ENCODE peak calls at places on chromosomes 3 and 15, in ten cellular contexts. One of them, this sample, is unnamed.
A peak's percentile ranks its signal among the peaks of the same experiment; 100 is the strongest.

GRCh38 chr15:89442671-89443307 is 53.6 kb downstream of the RHCG start:
- DNase-seq in SW480: peak; percentile 26
- DNase-seq in left kidney: peak; percentile 71
- DNase-seq in KBM-7: peak; percentile 63
- DNase-seq in stimulated activated CD4-positive, alpha-beta T cell treated with anti-CD3 and anti-CD28 coated beads, Interleukin-1b, Interleukin-23, amount 100 ng/mL, for 48 hours: peak; percentile 60
- DNase-seq in CD4-positive, CD25-positive, alpha-beta regulatory T cell: peak; percentile 39
- DNase-seq in AG04450: no peak
- DNase-seq in fibroblast of lung: peak; percentile 20
- DNase-seq in stimulated activated CD8-positive, alpha-beta memory T cell treated with anti-CD3 and anti-CD28 coated beads, Interleukin-15, amount 100 ng/mL, for 24 hours: peak; percentile 26
- DNase-seq in CD8-positive, alpha-beta memory T cell: no peak
- DNase-seq in this sample: peak; percentile 72

GRCh38 chr3:34218706-34219105 is 420.3 kb downstream of the PDCD6IP start:
- DNase-seq in SW480: no peak
- DNase-seq in KBM-7: no peak
- DNase-seq in CD8-positive, alpha-beta memory T cell: no peak
- DNase-seq in stimulated activated CD4-positive, alpha-beta T cell treated with anti-CD3 and anti-CD28 coated beads, Interleukin-1b, Interleukin-23, amount 100 ng/mL, for 48 hours: no peak
- DNase-seq in AG04450: no peak
- DNase-seq in stimulated activated CD8-positive, alpha-beta memory T cell treated with anti-CD3 and anti-CD28 coated beads, Interleukin-15, amount 100 ng/mL, for 24 hours: no peak
- DNase-seq in fibroblast of lung: no peak
- DNase-seq in CD4-positive, CD25-positive, alpha-beta regulatory T cell: no peak
- DNase-seq in left kidney: no peak
- DNase-seq in this sample: no peak

GRCh38 chr3:148131990-148132638 is 565.6 kb upstream of the AGTR1 start:
- DNase-seq in left kidney: no peak
- DNase-seq in CD4-positive, CD25-positive, alpha-beta regulatory T cell: no peak
- DNase-seq in CD8-positive, alpha-beta memory T cell: no peak
- DNase-seq in SW480: peak; percentile 3
- DNase-seq in AG04450: no peak
- DNase-seq in fibroblast of lung: no peak
- DNase-seq in KBM-7: no peak
- DNase-seq in stimulated activated CD4-positive, alpha-beta T cell treated with anti-CD3 and anti-CD28 coated beads, Interleukin-1b, Interleukin-23, amount 100 ng/mL, for 48 hours: no peak
- DNase-seq in stimulated activated CD8-positive, alpha-beta memory T cell treated with anti-CD3 and anti-CD28 coated beads, Interleukin-15, amount 100 ng/mL, for 24 hours: no peak
- DNase-seq in this sample: no peak

GRCh38 chr3:51099794-51100542 is 285.1 kb upstream of the MANF start:
- DNase-seq in KBM-7: peak; percentile 70
- DNase-seq in CD8-positive, alpha-beta memory T cell: no peak
- DNase-seq in left kidney: peak; percentile 86
- DNase-seq in fibroblast of lung: peak; percentile 62
- DNase-seq in SW480: peak; percentile 66
- DNase-seq in CD4-positive, CD25-positive, alpha-beta regulatory T cell: peak; percentile 35
- DNase-seq in stimulated activated CD8-positive, alpha-beta memory T cell treated with anti-CD3 and anti-CD28 coated beads, Interleukin-15, amount 100 ng/mL, for 24 hours: no peak
- DNase-seq in AG04450: peak; percentile 18
- DNase-seq in stimulated activated CD4-positive, alpha-beta T cell treated with anti-CD3 and anti-CD28 coated beads, Interleukin-1b, Interleukin-23, amount 100 ng/mL, for 48 hours: no peak
- DNase-seq in this sample: peak; percentile 78

GRCh38 chr3:152350139-152350538 is 81.4 kb downstream of the MBNL1 start:
- DNase-seq in KBM-7: no peak
- DNase-seq in left kidney: no peak
- DNase-seq in fibroblast of lung: no peak
- DNase-seq in stimulated activated CD8-positive, alpha-beta memory T cell treated with anti-CD3 and anti-CD28 coated beads, Interleukin-15, amount 100 ng/mL, for 24 hours: no peak
- DNase-seq in CD8-positive, alpha-beta memory T cell: no peak
- DNase-seq in SW480: no peak
- DNase-seq in CD4-positive, CD25-positive, alpha-beta regulatory T cell: no peak
- DNase-seq in stimulated activated CD4-positive, alpha-beta T cell treated with anti-CD3 and anti-CD28 coated beads, Interleukin-1b, Interleukin-23, amount 100 ng/mL, for 48 hours: no peak
- DNase-seq in AG04450: no peak
- DNase-seq in this sample: no peak

GRCh38 chr3:141938011-141938350 is 61.5 kb downstream of the ATP1B3 start:
- DNase-seq in fibroblast of lung: no peak
- DNase-seq in AG04450: no peak
- DNase-seq in CD8-positive, alpha-beta memory T cell: no peak
- DNase-seq in CD4-positive, CD25-positive, alpha-beta regulatory T cell: no peak
- DNase-seq in left kidney: no peak
- DNase-seq in stimulated activated CD8-positive, alpha-beta memory T cell treated with anti-CD3 and anti-CD28 coated beads, Interleukin-15, amount 100 ng/mL, for 24 hours: no peak
- DNase-seq in stimulated activated CD4-positive, alpha-beta T cell treated with anti-CD3 and anti-CD28 coated beads, Interleukin-1b, Interleukin-23, amount 100 ng/mL, for 48 hours: no peak
- DNase-seq in KBM-7: no peak
- DNase-seq in SW480: no peak
- DNase-seq in this sample: no peak

GRCh38 chr3:24160424-24160823 is 215.3 kb downstream of the NR1D2 start:
- DNase-seq in SW480: no peak
- DNase-seq in stimulated activated CD4-positive, alpha-beta T cell treated with anti-CD3 and anti-CD28 coated beads, Interleukin-1b, Interleukin-23, amount 100 ng/mL, for 48 hours: no peak
- DNase-seq in CD4-positive, CD25-positive, alpha-beta regulatory T cell: no peak
- DNase-seq in AG04450: no peak
- DNase-seq in fibroblast of lung: peak; percentile 38
- DNase-seq in KBM-7: no peak
- DNase-seq in left kidney: peak; percentile 72
- DNase-seq in stimulated activated CD8-positive, alpha-beta memory T cell treated with anti-CD3 and anti-CD28 coated beads, Interleukin-15, amount 100 ng/mL, for 24 hours: no peak
- DNase-seq in CD8-positive, alpha-beta memory T cell: no peak
- DNase-seq in this sample: no peak

GRCh38 chr3:34056951-34057390 is 258.5 kb downstream of the PDCD6IP start:
- DNase-seq in KBM-7: peak; percentile 49
- DNase-seq in left kidney: no peak
- DNase-seq in SW480: no peak
- DNase-seq in CD8-positive, alpha-beta memory T cell: no peak
- DNase-seq in CD4-positive, CD25-positive, alpha-beta regulatory T cell: no peak
- DNase-seq in stimulated activated CD4-positive, alpha-beta T cell treated with anti-CD3 and anti-CD28 coated beads, Interleukin-1b, Interleukin-23, amount 100 ng/mL, for 48 hours: peak; percentile 44
- DNase-seq in AG04450: no peak
- DNase-seq in stimulated activated CD8-positive, alpha-beta memory T cell treated with anti-CD3 and anti-CD28 coated beads, Interleukin-15, amount 100 ng/mL, for 24 hours: no peak
- DNase-seq in fibroblast of lung: peak; percentile 23
- DNase-seq in this sample: no peak

GRCh38 chr3:60262546-60262945 is 988.7 kb downstream of the FHIT start:
- DNase-seq in CD4-positive, CD25-positive, alpha-beta regulatory T cell: no peak
- DNase-seq in fibroblast of lung: no peak
- DNase-seq in stimulated activated CD8-positive, alpha-beta memory T cell treated with anti-CD3 and anti-CD28 coated beads, Interleukin-15, amount 100 ng/mL, for 24 hours: no peak
- DNase-seq in left kidney: no peak
- DNase-seq in stimulated activated CD4-positive, alpha-beta T cell treated with anti-CD3 and anti-CD28 coated beads, Interleukin-1b, Interleukin-23, amount 100 ng/mL, for 48 hours: no peak
- DNase-seq in CD8-positive, alpha-beta memory T cell: no peak
- DNase-seq in AG04450: no peak
- DNase-seq in SW480: no peak
- DNase-seq in KBM-7: no peak
- DNase-seq in this sample: no peak

GRCh38 chr3:115857518-115858136 is 234.3 kb downstream of the GAP43 start:
- DNase-seq in left kidney: no peak
- DNase-seq in CD8-positive, alpha-beta memory T cell: no peak
- DNase-seq in stimulated activated CD4-positive, alpha-beta T cell treated with anti-CD3 and anti-CD28 coated beads, Interleukin-1b, Interleukin-23, amount 100 ng/mL, for 48 hours: no peak
- DNase-seq in AG04450: no peak
- DNase-seq in SW480: no peak
- DNase-seq in CD4-positive, CD25-positive, alpha-beta regulatory T cell: no peak
- DNase-seq in stimulated activated CD8-positive, alpha-beta memory T cell treated with anti-CD3 and anti-CD28 coated beads, Interleukin-15, amount 100 ng/mL, for 24 hours: no peak
- DNase-seq in fibroblast of lung: peak; percentile 59
- DNase-seq in KBM-7: no peak
- DNase-seq in this sample: no peak

GRCh38 chr3:102090646-102091045 is 241.3 kb downstream of the NFKBIZ start:
- DNase-seq in stimulated activated CD8-positive, alpha-beta memory T cell treated with anti-CD3 and anti-CD28 coated beads, Interleukin-15, amount 100 ng/mL, for 24 hours: no peak
- DNase-seq in CD4-positive, CD25-positive, alpha-beta regulatory T cell: no peak
- DNase-seq in left kidney: peak; percentile 27
- DNase-seq in fibroblast of lung: no peak
- DNase-seq in CD8-positive, alpha-beta memory T cell: no peak
- DNase-seq in SW480: no peak
- DNase-seq in KBM-7: no peak
- DNase-seq in stimulated activated CD4-positive, alpha-beta T cell treated with anti-CD3 and anti-CD28 coated beads, Interleukin-1b, Interleukin-23, amount 100 ng/mL, for 48 hours: no peak
- DNase-seq in AG04450: no peak
- DNase-seq in this sample: no peak